ENCODE peak calls at places on chromosomes 13 and 19, in nine cellular contexts. One of them, this sample, is unnamed.

GRCh38 chr13:107462501-107462900 is 752.8 kb downstream of the LIG4 start:
- DNase-seq in upper lobe of right lung: no peak
- DNase-seq in fibroblast of lung: no peak
- DNase-seq in ovary: no peak
- DNase-seq in CD8-positive, alpha-beta memory T cell: no peak
- DNase-seq in IMR-90: peak; percentile 19
- DNase-seq in cardiac muscle cell: no peak
- DNase-seq in stomach: no peak
- DNase-seq in sigmoid colon: no peak
- DNase-seq in this sample: no peak

GRCh38 chr13:20106751-20107150 is 54.1 kb downstream of the GJA3 start:
- DNase-seq in CD8-positive, alpha-beta memory T cell: no peak
- DNase-seq in stomach: no peak
- DNase-seq in upper lobe of right lung: no peak
- DNase-seq in ovary: no peak
- DNase-seq in IMR-90: no peak
- DNase-seq in fibroblast of lung: no peak
- DNase-seq in cardiac muscle cell: no peak
- DNase-seq in sigmoid colon: no peak
- DNase-seq in this sample: no peak

GRCh38 chr13:40476175-40476958 is 190.1 kb downstream of the FOXO1 start:
- DNase-seq in sigmoid colon: no peak
- DNase-seq in fibroblast of lung: peak; percentile 86
- DNase-seq in IMR-90: no peak
- DNase-seq in upper lobe of right lung: no peak
- DNase-seq in ovary: no peak
- DNase-seq in CD8-positive, alpha-beta memory T cell: no peak
- DNase-seq in stomach: no peak
- DNase-seq in cardiac muscle cell: peak; percentile 15
- DNase-seq in this sample: no peak

GRCh38 chr19:16066611-16067104 is 9.6 kb upstream of the TPM4 start:
- DNase-seq in upper lobe of right lung: no peak
- DNase-seq in stomach: peak; percentile 49
- DNase-seq in ovary: no peak
- DNase-seq in CD8-positive, alpha-beta memory T cell: no peak
- DNase-seq in cardiac muscle cell: no peak
- DNase-seq in fibroblast of lung: peak; percentile 81
- DNase-seq in sigmoid colon: no peak
- DNase-seq in IMR-90: peak; percentile 76
- DNase-seq in this sample: no peak

GRCh38 chr19:6457958-6458694 is 1.5 kb downstream of the SLC25A23 start:
- DNase-seq in stomach: no peak
- DNase-seq in upper lobe of right lung: no peak
- DNase-seq in CD8-positive, alpha-beta memory T cell: no peak
- DNase-seq in IMR-90: no peak
- DNase-seq in fibroblast of lung: no peak
- DNase-seq in cardiac muscle cell: no peak
- DNase-seq in sigmoid colon: no peak
- DNase-seq in ovary: peak; percentile 30
- DNase-seq in this sample: no peak

GRCh38 chr13:57740719-57741118 is 109.2 kb downstream of the PCDH17 start:
- DNase-seq in cardiac muscle cell: no peak
- DNase-seq in stomach: no peak
- DNase-seq in CD8-positive, alpha-beta memory T cell: no peak
- DNase-seq in ovary: no peak
- DNase-seq in fibroblast of lung: peak; percentile 53
- DNase-seq in sigmoid colon: no peak
- DNase-seq in upper lobe of right lung: no peak
- DNase-seq in IMR-90: no peak
- DNase-seq in this sample: no peak

GRCh38 chr19:45591004-45591637 is 6.5 kb upstream of the OPA3 start:
- DNase-seq in upper lobe of right lung: peak; percentile 75
- DNase-seq in IMR-90: peak; percentile 35
- DNase-seq in ovary: no peak
- DNase-seq in sigmoid colon: no peak
- DNase-seq in cardiac muscle cell: peak; percentile 76
- DNase-seq in fibroblast of lung: peak; percentile 34
- DNase-seq in CD8-positive, alpha-beta memory T cell: no peak
- DNase-seq in stomach: peak; percentile 77
- DNase-seq in this sample: no peak

GRCh38 chr19:54850930-54851329 is 687 bp downstream of the KIR3DL2 start:
- DNase-seq in upper lobe of right lung: no peak
- DNase-seq in cardiac muscle cell: no peak
- DNase-seq in stomach: no peak
- DNase-seq in CD8-positive, alpha-beta memory T cell: no peak
- DNase-seq in sigmoid colon: no peak
- DNase-seq in IMR-90: no peak
- DNase-seq in ovary: no peak
- DNase-seq in fibroblast of lung: no peak
- DNase-seq in this sample: no peak

GRCh38 chr13:105805866-105806265 is 729.6 kb downstream of the EFNB2 start:
- DNase-seq in upper lobe of right lung: no peak
- DNase-seq in IMR-90: peak; percentile 9
- DNase-seq in ovary: no peak
- DNase-seq in cardiac muscle cell: no peak
- DNase-seq in sigmoid colon: no peak
- DNase-seq in fibroblast of lung: no peak
- DNase-seq in stomach: no peak
- DNase-seq in CD8-positive, alpha-beta memory T cell: no peak
- DNase-seq in this sample: no peak

GRCh38 chr19:18167975-18168645 is 5.5 kb upstream of the IFI30 start:
- DNase-seq in fibroblast of lung: no peak
- DNase-seq in sigmoid colon: no peak
- DNase-seq in stomach: peak; percentile 59
- DNase-seq in ovary: peak; percentile 50
- DNase-seq in CD8-positive, alpha-beta memory T cell: peak; percentile 35
- DNase-seq in upper lobe of right lung: peak; percentile 72
- DNase-seq in cardiac muscle cell: peak; percentile 56
- DNase-seq in IMR-90: peak; percentile 16
- DNase-seq in this sample: peak; percentile 74

GRCh38 chr19:54660967-54661366 is 1.8 kb upstream of the LILRB4 start:
- DNase-seq in sigmoid colon: no peak
- DNase-seq in stomach: no peak
- DNase-seq in upper lobe of right lung: no peak
- DNase-seq in fibroblast of lung: no peak
- DNase-seq in IMR-90: no peak
- DNase-seq in ovary: no peak
- DNase-seq in CD8-positive, alpha-beta memory T cell: no peak
- DNase-seq in cardiac muscle cell: no peak
- DNase-seq in this sample: no peak

GRCh38 chr19:30752876-30753275 is 380.7 kb downstream of the ZNF536 start:
- DNase-seq in CD8-positive, alpha-beta memory T cell: no peak
- DNase-seq in sigmoid colon: no peak
- DNase-seq in upper lobe of right lung: no peak
- DNase-seq in cardiac muscle cell: no peak
- DNase-seq in ovary: no peak
- DNase-seq in stomach: no peak
- DNase-seq in IMR-90: no peak
- DNase-seq in fibroblast of lung: no peak
- DNase-seq in this sample: no peak

GRCh38 chr19:7792286-7792685 is 29.2 kb downstream of the CLEC4M start:
- DNase-seq in upper lobe of right lung: no peak
- DNase-seq in CD8-positive, alpha-beta memory T cell: no peak
- DNase-seq in cardiac muscle cell: peak; percentile 18
- DNase-seq in sigmoid colon: no peak
- DNase-seq in stomach: no peak
- DNase-seq in ovary: no peak
- DNase-seq in IMR-90: peak; percentile 51
- DNase-seq in fibroblast of lung: no peak
- DNase-seq in this sample: no peak

GRCh38 chr19:35959040-35959967 is 23.1 kb downstream of the LRFN3 start:
- DNase-seq in cardiac muscle cell: no peak
- DNase-seq in CD8-positive, alpha-beta memory T cell: peak; percentile 74
- DNase-seq in upper lobe of right lung: peak; percentile 88
- DNase-seq in fibroblast of lung: no peak
- DNase-seq in IMR-90: no peak
- DNase-seq in stomach: peak; percentile 60
- DNase-seq in sigmoid colon: no peak
- DNase-seq in ovary: no peak
- DNase-seq in this sample: no peak
- H3K4me3 ChIP-seq in cardiac muscle cell: no peak overlapping the region
- H3K4me3 ChIP-seq in CD8-positive, alpha-beta memory T cell: peak overlapping the region; percentile 36
- H3K4me3 ChIP-seq in upper lobe of right lung: peak overlapping the region; percentile 30
- H3K4me3 ChIP-seq in fibroblast of lung: no peak overlapping the region
- H3K4me3 ChIP-seq in IMR-90: no peak overlapping the region
- H3K4me3 ChIP-seq in stomach: peak overlapping the region; percentile 25
- H3K4me3 ChIP-seq in sigmoid colon: no peak overlapping the region
- H3K4me3 ChIP-seq in ovary: no peak overlapping the region
- H3K4me3 ChIP-seq in this sample: no peak overlapping the region

DNA sequence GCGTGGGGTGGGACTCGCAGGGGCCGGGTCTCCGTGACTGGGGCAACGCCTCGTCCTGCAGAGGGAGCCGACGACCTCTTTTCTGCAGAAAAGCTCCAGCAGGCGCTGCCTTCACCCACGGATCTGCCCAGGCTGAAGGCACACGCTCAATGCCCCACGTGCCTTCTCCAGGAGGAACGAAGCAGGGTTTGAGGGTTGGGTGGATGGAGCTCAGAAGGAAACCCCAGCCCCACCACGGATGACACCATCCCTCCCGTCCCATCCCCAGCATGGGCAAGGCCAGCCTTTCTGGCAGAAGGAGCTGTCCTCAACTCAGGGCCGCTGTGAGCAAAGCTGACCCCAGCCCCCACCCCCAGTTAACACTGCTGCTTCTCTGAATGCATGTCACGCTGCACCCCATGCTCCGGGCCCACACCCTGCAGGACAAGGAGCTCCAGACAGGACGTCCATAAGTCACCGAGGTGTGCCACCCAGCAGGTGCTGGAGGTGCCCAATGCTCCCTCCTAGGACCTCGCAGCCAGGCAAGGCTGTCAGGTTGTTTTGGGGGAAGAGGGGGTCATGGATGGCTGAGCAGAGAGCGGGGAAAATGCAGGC is 7.4 kb downstream of the C19orf25 start:
- DNase-seq in fibroblast of lung: no peak
- DNase-seq in stomach: no peak
- DNase-seq in IMR-90: no peak
- DNase-seq in cardiac muscle cell: no peak
- DNase-seq in ovary: no peak
- DNase-seq in sigmoid colon: no peak
- DNase-seq in upper lobe of right lung: no peak
- DNase-seq in CD8-positive, alpha-beta memory T cell: no peak
- DNase-seq in this sample: peak; percentile 44
- H3K27me3 ChIP-seq in fibroblast of lung: peaks cover 49% of the 10 kb centered on the region
- H3K27me3 ChIP-seq in stomach: peaks cover 70% of the 10 kb centered on the region
- H3K27me3 ChIP-seq in IMR-90: peaks cover 59% of the 10 kb centered on the region
- H3K27me3 ChIP-seq in cardiac muscle cell: peaks cover 72% of the 10 kb centered on the region
- H3K27me3 ChIP-seq in ovary: peaks cover 8% of the 10 kb centered on the region
- H3K27me3 ChIP-seq in sigmoid colon: peaks cover 61% of the 10 kb centered on the region
- H3K27me3 ChIP-seq in upper lobe of right lung: peaks cover 67% of the 10 kb centered on the region
- H3K27me3 ChIP-seq in CD8-positive, alpha-beta memory T cell: peaks cover 16% of the 10 kb centered on the region
- H3K27me3 ChIP-seq in this sample: no peaks in the 10 kb centered on the region

GRCh38 chr19:28539759-28540158 is 673.2 kb downstream of the UQCRFS1 start:
- DNase-seq in sigmoid colon: no peak
- DNase-seq in CD8-positive, alpha-beta memory T cell: no peak
- DNase-seq in upper lobe of right lung: no peak
- DNase-seq in fibroblast of lung: no peak
- DNase-seq in IMR-90: no peak
- DNase-seq in ovary: no peak
- DNase-seq in stomach: no peak
- DNase-seq in cardiac muscle cell: no peak
- DNase-seq in this sample: no peak
- H3K36me3 ChIP-seq in sigmoid colon: no peaks in the 10 kb centered on the region
- H3K36me3 ChIP-seq in CD8-positive, alpha-beta memory T cell: no peaks in the 10 kb centered on the region
- H3K36me3 ChIP-seq in upper lobe of right lung: no peaks in the 10 kb centered on the region
- H3K36me3 ChIP-seq in fibroblast of lung: no peaks in the 10 kb centered on the region
- H3K36me3 ChIP-seq in IMR-90: no peaks in the 10 kb centered on the region
- H3K36me3 ChIP-seq in ovary: no peaks in the 10 kb centered on the region
- H3K36me3 ChIP-seq in stomach: no peaks in the 10 kb centered on the region
- H3K36me3 ChIP-seq in cardiac muscle cell: no peaks in the 10 kb centered on the region
- H3K36me3 ChIP-seq in this sample: no peaks in the 10 kb centered on the region

GRCh38 chr19:48920949-48921348 is 12.6 kb upstream of the DHDH start:
- DNase-seq in upper lobe of right lung: no peak
- DNase-seq in sigmoid colon: no peak
- DNase-seq in cardiac muscle cell: no peak
- DNase-seq in ovary: no peak
- DNase-seq in fibroblast of lung: no peak
- DNase-seq in stomach: no peak
- DNase-seq in IMR-90: no peak
- DNase-seq in CD8-positive, alpha-beta memory T cell: no peak
- DNase-seq in this sample: no peak

GRCh38 chr19:48918801-48919247 is 14.7 kb upstream of the DHDH start:
- DNase-seq in sigmoid colon: no peak
- DNase-seq in fibroblast of lung: no peak
- DNase-seq in stomach: no peak
- DNase-seq in upper lobe of right lung: no peak
- DNase-seq in ovary: no peak
- DNase-seq in CD8-positive, alpha-beta memory T cell: no peak
- DNase-seq in IMR-90: no peak
- DNase-seq in cardiac muscle cell: peak; percentile 55
- DNase-seq in this sample: peak; percentile 41

GRCh38 chr19:48921721-48922500 is 11.6 kb upstream of the DHDH start:
- DNase-seq in upper lobe of right lung: no peak
- DNase-seq in ovary: no peak
- DNase-seq in CD8-positive, alpha-beta memory T cell: no peak
- DNase-seq in stomach: no peak
- DNase-seq in fibroblast of lung: no peak
- DNase-seq in IMR-90: no peak
- DNase-seq in cardiac muscle cell: no peak
- DNase-seq in sigmoid colon: no peak
- DNase-seq in this sample: no peak

GRCh38 chr19:48925240-48925843 is 8.2 kb upstream of the DHDH start:
- DNase-seq in ovary: no peak
- DNase-seq in sigmoid colon: no peak
- DNase-seq in upper lobe of right lung: peak; percentile 65
- DNase-seq in cardiac muscle cell: no peak
- DNase-seq in CD8-positive, alpha-beta memory T cell: no peak
- DNase-seq in IMR-90: peak; percentile 91
- DNase-seq in stomach: no peak
- DNase-seq in fibroblast of lung: peak; percentile 93
- DNase-seq in this sample: no peak

DNA sequence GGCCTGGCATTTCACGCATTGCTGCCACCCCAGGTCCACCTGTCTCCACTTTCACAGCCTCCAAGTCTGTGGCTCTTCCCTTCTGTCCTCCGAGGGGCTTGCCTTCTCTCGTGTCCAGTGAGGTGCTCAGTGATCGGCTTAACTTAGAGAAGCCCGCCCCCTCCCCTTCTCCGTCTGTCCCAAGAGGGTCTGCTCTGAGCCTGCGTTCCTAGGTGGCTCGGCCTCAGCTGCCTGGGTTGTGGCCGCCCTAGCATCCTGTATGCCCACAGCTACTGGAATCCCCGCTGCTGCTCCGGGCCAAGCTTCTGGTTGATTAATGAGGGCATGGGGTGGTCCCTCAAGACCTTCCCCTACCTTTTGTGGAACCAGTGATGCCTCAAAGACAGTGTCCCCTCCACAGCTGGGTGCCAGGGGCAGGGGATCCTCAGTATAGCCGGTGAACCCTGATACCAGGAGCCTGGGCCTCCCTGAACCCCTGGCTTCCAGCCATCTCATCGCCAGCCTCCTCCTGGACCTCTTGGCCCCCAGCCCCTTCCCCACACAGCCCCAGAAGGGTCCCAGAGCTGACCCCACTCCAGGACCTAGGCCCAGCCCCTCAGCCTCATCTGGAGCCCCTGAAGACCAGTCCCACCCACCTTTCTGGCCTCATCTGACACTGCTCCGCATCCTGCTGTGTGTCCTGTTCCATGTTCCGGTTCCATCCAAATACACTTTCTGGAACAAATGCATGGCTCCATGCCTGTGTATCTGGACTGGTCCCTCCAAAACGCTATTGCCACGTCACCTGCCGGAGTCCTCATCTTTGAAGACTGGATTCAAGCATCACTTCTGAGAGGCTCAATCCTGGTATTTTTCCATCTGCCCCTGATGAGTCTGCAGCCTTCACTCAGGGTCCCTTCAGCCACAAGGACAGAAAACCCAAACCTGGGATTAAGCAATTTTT is 10.7 kb upstream of the DHDH start:
- DNase-seq in cardiac muscle cell: no peak
- DNase-seq in fibroblast of lung: no peak
- DNase-seq in CD8-positive, alpha-beta memory T cell: no peak
- DNase-seq in upper lobe of right lung: no peak
- DNase-seq in IMR-90: no peak
- DNase-seq in stomach: no peak
- DNase-seq in sigmoid colon: no peak
- DNase-seq in ovary: no peak
- DNase-seq in this sample: no peak
- H3K4me3 ChIP-seq in cardiac muscle cell: no peak overlapping the region
- H3K4me3 ChIP-seq in fibroblast of lung: no peak overlapping the region
- H3K4me3 ChIP-seq in CD8-positive, alpha-beta memory T cell: no peak overlapping the region
- H3K4me3 ChIP-seq in upper lobe of right lung: no peak overlapping the region
- H3K4me3 ChIP-seq in IMR-90: no peak overlapping the region
- H3K4me3 ChIP-seq in stomach: no peak overlapping the region
- H3K4me3 ChIP-seq in sigmoid colon: no peak overlapping the region
- H3K4me3 ChIP-seq in ovary: no peak overlapping the region
- H3K4me3 ChIP-seq in this sample: no peak overlapping the region

This sample was measured in HAP-1.